ENCODE peak calls at places on chromosomes 2 and 18, in six cellular contexts. One of them, this sample, is unnamed.

GRCh38 chr2:10654069-10654468 is 35.7 kb downstream of the NOL10 start:
- DNase-seq in GM12892: no peak
- DNase-seq in HepG2: no peak
- DNase-seq in K562: no peak
- DNase-seq in GM12878: no peak
- DNase-seq in H1: no peak
- DNase-seq in this sample: no peak

GRCh38 chr2:60100034-60100433 is 453.4 kb downstream of the BCL11A start:
- DNase-seq in K562: no peak
- DNase-seq in GM12892: no peak
- DNase-seq in H1: no peak
- DNase-seq in GM12878: no peak
- DNase-seq in HepG2: no peak
- DNase-seq in this sample: no peak

GRCh38 chr18:75211002-75211621 is 515 bp downstream of the TSHZ1 start:
- DNase-seq in K562: peak
- DNase-seq in HepG2: peak
- DNase-seq in GM12878: no peak
- DNase-seq in H1: no peak
- DNase-seq in GM12892: no peak
- DNase-seq in this sample: no peak

GRCh38 chr2:15673919-15674636 is 82.4 kb downstream of the DDX1 start:
- DNase-seq in K562: no peak
- DNase-seq in GM12892: no peak
- DNase-seq in HepG2: peak
- DNase-seq in GM12878: no peak
- DNase-seq in H1: no peak
- DNase-seq in this sample: no peak

GRCh38 chr2:195318440-195319111 is 338.4 kb upstream of the SLC39A10 start:
- DNase-seq in GM12892: no peak
- DNase-seq in H1: no peak
- DNase-seq in HepG2: peak
- DNase-seq in K562: peak
- DNase-seq in GM12878: no peak
- DNase-seq in this sample: peak

GRCh38 chr18:79406708-79407107 is 11.0 kb downstream of the NFATC1 start:
- DNase-seq in GM12878: no peak
- DNase-seq in HepG2: no peak
- DNase-seq in H1: no peak
- DNase-seq in GM12892: no peak
- DNase-seq in K562: no peak
- DNase-seq in this sample: no peak

GRCh38 chr18:77131100-77131651 is 1.4 kb downstream of the MBP start:
- DNase-seq in H1: no peak
- DNase-seq in K562: no peak
- DNase-seq in GM12878: no peak
- DNase-seq in HepG2: no peak
- DNase-seq in GM12892: no peak
- DNase-seq in this sample: no peak

GRCh38 chr18:12776821-12777471 is 74.1 kb downstream of the PSMG2 start:
- DNase-seq in K562: no peak
- DNase-seq in HepG2: no peak
- DNase-seq in H1: no peak
- DNase-seq in GM12892: no peak
- DNase-seq in GM12878: no peak
- DNase-seq in this sample: no peak

GRCh38 chr2:130357864-130358263 is 2.0 kb downstream of the PTPN18 start:
- DNase-seq in GM12878: no peak
- DNase-seq in H1: no peak
- DNase-seq in GM12892: no peak
- DNase-seq in HepG2: no peak
- DNase-seq in K562: no peak
- DNase-seq in this sample: no peak

GRCh38 chr2:115739574-115739973 is 1297.1 kb downstream of the DPP10 start:
- DNase-seq in GM12878: no peak
- DNase-seq in HepG2: no peak
- DNase-seq in K562: no peak
- DNase-seq in GM12892: no peak
- DNase-seq in H1: peak
- DNase-seq in this sample: no peak

GRCh38 chr18:77084757-77085035 is 47.9 kb downstream of the MBP start:
- DNase-seq in GM12892: no peak
- DNase-seq in H1: no peak
- DNase-seq in K562: no peak
- DNase-seq in HepG2: no peak
- DNase-seq in GM12878: no peak
- DNase-seq in this sample: no peak

GRCh38 chr2:44348385-44348784 is 12.9 kb downstream of the PREPL start:
- DNase-seq in HepG2: no peak
- DNase-seq in GM12892: no peak
- DNase-seq in H1: no peak
- DNase-seq in GM12878: no peak
- DNase-seq in K562: no peak
- DNase-seq in this sample: no peak

GRCh38 chr2:156748238-156748637 is 312.1 kb downstream of the GPD2 start:
- DNase-seq in GM12878: no peak
- DNase-seq in GM12892: no peak
- DNase-seq in H1: no peak
- DNase-seq in K562: no peak
- DNase-seq in HepG2: no peak
- DNase-seq in this sample: no peak

GRCh38 chr2:41717883-41718282 is 329.9 kb upstream of the PKDCC start:
- DNase-seq in HepG2: no peak
- DNase-seq in GM12892: no peak
- DNase-seq in GM12878: no peak
- DNase-seq in K562: no peak
- DNase-seq in H1: no peak
- DNase-seq in this sample: no peak

GRCh38 chr2:124024491-124025348 is at the start of gene CNTNAP5:
- DNase-seq in HepG2: no peak
- DNase-seq in GM12892: no peak
- DNase-seq in GM12878: no peak
- DNase-seq in H1: no peak
- DNase-seq in K562: peak
- DNase-seq in this sample: peak

GRCh38 chr2:176122633-176123482 is at the start of gene HOXD9:
- DNase-seq in H1: no peak
- DNase-seq in HepG2: no peak
- DNase-seq in K562: no peak
- DNase-seq in GM12878: no peak
- DNase-seq in GM12892: no peak
- DNase-seq in this sample: no peak

GRCh38 chr2:235647836-235648235 is 154.0 kb downstream of the AGAP1 start:
- DNase-seq in K562: no peak
- DNase-seq in H1: no peak
- DNase-seq in GM12892: no peak
- DNase-seq in GM12878: no peak
- DNase-seq in HepG2: no peak
- DNase-seq in this sample: no peak

GRCh38 chr2:28395334-28396061 is 2.8 kb downstream of the FOSL2 start:
- DNase-seq in K562: no peak
- DNase-seq in H1: no peak
- DNase-seq in HepG2: no peak
- DNase-seq in GM12878: no peak
- DNase-seq in GM12892: no peak
- DNase-seq in this sample: no peak
- TF ChIP-seq POLR2A in K562: no peak
- TF ChIP-seq POLR2A in H1: no peak
- TF ChIP-seq POLR2A in HepG2: no peak
- TF ChIP-seq POLR2A in GM12878: no peak
- TF ChIP-seq POLR2A in GM12892: no peak
- TF ChIP-seq POLR2A in this sample: no peak

DNA sequence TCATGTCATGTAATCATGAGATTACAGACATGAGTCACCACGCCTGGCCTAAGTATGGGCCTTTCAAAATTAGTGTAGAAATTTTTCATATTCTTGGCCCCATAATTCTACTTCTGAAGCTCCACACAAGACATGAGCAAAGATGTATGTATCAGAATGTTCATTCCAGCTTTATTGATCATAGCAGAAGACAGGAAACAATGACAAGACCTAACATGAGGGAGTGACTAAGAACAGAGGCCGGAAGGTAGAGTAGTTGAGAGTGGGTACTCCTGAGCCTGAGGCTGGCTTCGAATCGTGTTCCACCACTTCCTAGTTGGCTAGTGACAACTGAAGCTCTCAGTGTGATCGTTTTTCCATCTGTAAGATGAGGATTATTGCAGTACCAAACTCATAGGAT is 89.3 kb downstream of the ARMC9 start:
- DNase-seq in HepG2: no peak
- DNase-seq in H1: no peak
- DNase-seq in K562: no peak
- DNase-seq in GM12878: no peak
- DNase-seq in GM12892: no peak
- DNase-seq in this sample: no peak
- TF ChIP-seq POLR2AphosphoS5 in HepG2: no peak
- TF ChIP-seq POLR2AphosphoS5 in H1: no peak
- TF ChIP-seq POLR2AphosphoS5 in K562: no peak
- TF ChIP-seq POLR2AphosphoS5 in GM12878: no peak
- TF ChIP-seq POLR2AphosphoS5 in GM12892: no peak
- TF ChIP-seq POLR2AphosphoS5 in this sample: no peak

DNA sequence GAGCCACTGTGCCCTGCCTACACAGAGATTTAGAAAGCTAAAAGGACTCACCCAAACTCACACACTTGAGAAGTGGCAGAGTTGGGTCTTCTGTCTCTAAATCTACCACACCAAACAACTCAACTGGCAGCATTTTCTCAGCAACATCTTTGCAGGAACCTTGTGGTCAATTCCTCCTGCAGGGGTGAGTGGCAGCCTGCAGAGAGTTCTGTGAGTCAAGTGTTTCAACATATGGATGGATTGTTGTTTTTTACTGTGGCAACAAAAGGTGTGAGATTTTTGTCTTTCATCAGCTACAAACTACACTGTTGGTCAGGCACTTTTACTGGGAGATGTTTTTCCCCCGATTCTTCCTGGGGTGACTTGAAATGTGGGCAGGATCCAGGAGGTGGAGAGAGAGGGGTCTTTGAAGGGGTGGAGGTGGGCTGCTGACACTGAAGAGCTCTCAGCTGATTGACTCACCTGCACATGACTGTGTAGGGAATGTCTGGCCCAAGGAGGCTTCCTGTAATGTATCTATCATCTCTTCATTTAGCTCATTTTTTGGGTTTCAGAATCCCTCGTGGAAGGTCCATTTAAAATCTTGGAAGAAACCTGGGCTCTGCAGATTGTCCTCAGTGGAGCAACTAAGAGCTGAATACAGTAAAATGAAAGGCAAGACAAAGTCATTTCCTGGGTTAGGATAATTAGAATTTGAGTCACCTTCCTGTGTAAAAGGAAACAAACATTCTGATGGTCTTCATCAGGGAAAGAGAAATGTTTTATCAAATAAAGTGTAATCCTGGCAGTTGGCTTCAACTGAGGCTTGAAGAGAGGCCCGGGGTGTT is 98.6 kb downstream of the MSH2 start:
- DNase-seq in GM12892: no peak
- DNase-seq in GM12878: no peak
- DNase-seq in K562: no peak
- DNase-seq in H1: no peak
- DNase-seq in HepG2: no peak
- DNase-seq in this sample: no peak
- TF ChIP-seq TAF1 in GM12892: no peak
- TF ChIP-seq TAF1 in GM12878: no peak
- TF ChIP-seq TAF1 in K562: no peak
- TF ChIP-seq TAF1 in H1: no peak
- TF ChIP-seq TAF1 in HepG2: no peak
- TF ChIP-seq TAF1 in this sample: no peak

GRCh38 chr18:31102020-31102684 is at the start of gene DSC2:
- DNase-seq in HepG2: peak
- DNase-seq in H1: no peak
- DNase-seq in GM12892: no peak
- DNase-seq in GM12878: no peak
- DNase-seq in K562: peak
- DNase-seq in this sample: peak

GRCh38 chr18:31099490-31100230 is 2.6 kb downstream of the DSC2 start:
- DNase-seq in K562: no peak
- DNase-seq in GM12878: no peak
- DNase-seq in GM12892: no peak
- DNase-seq in HepG2: no peak
- DNase-seq in H1: no peak
- DNase-seq in this sample: no peak

GRCh38 chr18:31102941-31103340 is 720 bp upstream of the DSC2 start:
- DNase-seq in H1: no peak
- DNase-seq in GM12892: no peak
- DNase-seq in HepG2: no peak
- DNase-seq in K562: no peak
- DNase-seq in GM12878: no peak
- DNase-seq in this sample: no peak

GRCh38 chr18:31100598-31101147 is 1.5 kb downstream of the DSC2 start:
- DNase-seq in GM12878: no peak
- DNase-seq in GM12892: no peak
- DNase-seq in H1: no peak
- DNase-seq in HepG2: peak
- DNase-seq in K562: peak
- DNase-seq in this sample: no peak

DNA sequence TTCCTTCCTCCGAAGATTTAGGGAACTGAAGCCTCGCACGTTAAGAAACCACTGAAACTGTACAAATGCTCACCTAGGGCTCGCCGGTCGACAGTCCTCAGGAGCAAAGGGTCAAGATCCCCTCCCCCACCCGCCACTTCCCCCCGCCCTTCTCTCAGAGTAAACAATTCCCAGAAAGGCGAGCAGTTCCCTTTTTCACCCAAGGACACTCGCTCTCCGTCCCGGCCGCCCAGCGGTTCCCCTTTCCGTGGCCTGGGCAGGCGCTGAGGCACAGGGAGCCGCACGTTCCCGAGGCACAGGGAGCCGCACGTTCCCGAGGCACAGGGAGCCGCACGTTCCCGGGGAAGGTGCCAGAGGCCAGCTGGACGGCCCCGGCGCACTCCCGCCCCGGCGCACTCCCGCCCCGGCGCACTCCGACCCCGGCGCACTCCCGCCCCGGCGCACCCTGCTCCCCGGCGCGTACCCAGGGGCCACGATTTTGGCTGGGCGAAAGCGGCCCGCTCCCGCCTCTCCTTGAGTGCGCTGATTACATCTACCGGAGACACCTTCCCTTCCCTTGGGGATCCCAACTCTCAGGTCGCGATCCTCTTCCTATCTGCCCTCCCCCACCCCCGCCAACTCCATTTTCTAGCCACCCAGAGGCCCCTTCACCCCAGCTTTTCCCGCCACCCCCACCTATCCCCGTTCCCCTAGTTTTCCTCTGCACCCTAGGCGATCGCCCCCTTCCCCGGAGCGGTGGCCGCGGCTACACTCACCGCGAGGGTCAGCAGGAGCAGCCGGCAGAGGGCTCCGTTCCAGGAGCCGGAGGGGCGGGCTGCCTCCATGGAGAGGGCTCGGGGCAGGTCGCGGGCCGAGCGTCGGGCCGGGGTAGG is 837 bp downstream of the DSC2 start:
- DNase-seq in HepG2: peak
- DNase-seq in GM12878: no peak
- DNase-seq in GM12892: no peak
- DNase-seq in K562: peak
- DNase-seq in H1: no peak
- DNase-seq in this sample: no peak
- TF ChIP-seq POLR2A in HepG2: peak
- TF ChIP-seq POLR2A in GM12878: no peak
- TF ChIP-seq POLR2A in GM12892: no peak
- TF ChIP-seq POLR2A in K562: peak
- TF ChIP-seq POLR2A in H1: peak
- TF ChIP-seq POLR2A in this sample: no peak